ENCODE peak calls at places on chromosomes 4 and X, in nine cellular contexts. I is IMR-90; Z is CD4-positive, CD25-positive, alpha-beta regulatory T cell; F is cardiac muscle cell; T is A549; U is ascending aorta; X is right cardiac atrium; P is transverse colon; H is uterus. R is an unnamed sample. For H3K4me1, the result is how much of the 10 kb centered on the place peaks cover.

GRCh38 chr4:35562831-35563230 is 681.5 kb downstream of the ARAP2 start:
- DNase-seq in U (no peak), T (no peak), F (peak), Z (no peak), X (no peak), P (no peak), I (no peak), H (no peak), R (no peak)

GRCh38 chr4:52574036-52574435 is 85.1 kb downstream of the USP46 start:
- DNase-seq in F (no peak), X (no peak), T (no peak), H (no peak), U (no peak), P (no peak), Z (no peak), I (peak), R (no peak)

GRCh38 chrX:17922303-17922702 is 61.2 kb upstream of the RAI2 start:
- DNase-seq in Z (no peak), I (no peak), F (no peak), H (no peak), T (no peak), P (peak), U (no peak), X (no peak), R (no peak)

GRCh38 chrX:150602743-150603142 is 34.3 kb downstream of the MTM1 start:
- DNase-seq in I (no peak), X (no peak), H (no peak), F (no peak), U (no peak), T (no peak), P (no peak), Z (no peak), R (no peak)

GRCh38 chr4:142088906-142089305 is 452.5 kb downstream of the IL15 start:
- DNase-seq in Z (no peak), U (no peak), P (no peak), T (no peak), H (no peak), F (no peak), I (peak), X (no peak), R (no peak)

GRCh38 chr4:41052287-41052686 is 162.1 kb downstream of the APBB2 start:
- DNase-seq in F (no peak), Z (no peak), X (no peak), T (no peak), U (no peak), H (no peak), P (no peak), I (no peak), R (no peak)

GRCh38 chr4:168654206-168655174 is 157.6 kb downstream of the PALLD start:
- DNase-seq in U (no peak), H (no peak), Z (no peak), X (no peak), F (no peak), I (no peak), P (peak), T (no peak), R (no peak)

GRCh38 chr4:99405433-99406115 is 29.6 kb downstream of the ADH7 start:
- DNase-seq in T (peak), Z (peak), H (peak), X (peak), I (peak), U (no peak), F (peak), P (peak), R (peak)

GRCh38 chrX:45714864-45715263 is 514.2 kb upstream of the DIPK2B start:
- DNase-seq in P (peak), Z (no peak), I (peak), F (no peak), U (peak), X (no peak), H (peak), T (peak), R (no peak)

GRCh38 chrX:32966956-32967355 is 244.4 kb downstream of the DMD start:
- DNase-seq in X (no peak), Z (no peak), H (no peak), T (no peak), U (no peak), I (no peak), P (no peak), F (no peak), R (no peak)

GRCh38 chrX:154435171-154435733 is 1.7 kb upstream of the GDI1 start:
- DNase-seq in U (no peak), X (no peak), I (no peak), H (peak), P (no peak), F (no peak), Z (no peak), T (no peak), R (no peak)

GRCh38 chrX:154436290-154436596 is 711 bp upstream of the GDI1 start:
- DNase-seq in I (no peak), T (no peak), P (no peak), H (no peak), X (no peak), Z (no peak), U (no peak), F (no peak), R (no peak)

GRCh38 chrX:154437971-154438893 is 1.3 kb downstream of the GDI1 start:
- DNase-seq in I (no peak), T (no peak), U (no peak), X (no peak), Z (no peak), P (no peak), F (no peak), H (no peak), R (no peak)

GRCh38 chrX:154436597-154437397 is at the start of gene GDI1:
- DNase-seq in Z (peak), H (no peak), U (no peak), T (peak), P (peak), F (peak), I (peak), X (peak), R (peak)

GRCh38 chrX:154437398-154437752 is 421 bp downstream of the GDI1 start:
- DNase-seq in T (no peak), F (no peak), I (no peak), Z (no peak), P (no peak), H (no peak), U (no peak), X (no peak), R (no peak)
- H3K4me3 ChIP-seq in T (peak), F (peak), I (peak), Z (peak), P (peak), H (peak), U (peak), X (peak), R (peak)

DNA sequence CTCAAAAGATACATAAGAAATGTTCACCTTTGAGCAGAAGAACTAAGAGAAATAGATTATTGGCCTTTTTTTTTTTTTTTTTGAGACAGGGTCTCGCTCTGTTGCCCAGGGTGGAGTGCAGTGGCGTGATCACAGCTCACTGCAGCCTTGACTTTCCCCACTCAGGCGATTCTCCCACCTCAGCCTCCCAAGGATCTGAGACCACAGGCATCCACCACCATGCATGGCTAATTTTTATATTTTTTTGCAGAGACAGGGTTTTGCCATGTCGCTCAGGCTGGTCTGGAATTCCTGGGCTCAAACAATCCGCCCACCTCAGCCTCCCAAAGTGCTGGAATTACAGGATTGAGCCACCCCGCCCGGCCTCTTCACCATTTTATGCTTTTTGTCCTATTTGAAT is 2.9 kb upstream of the TLR6 start:
- DNase-seq in T (no peak), H (no peak), F (no peak), U (no peak), X (no peak), I (no peak), P (no peak), Z (no peak), R (peak)
- H3K27ac ChIP-seq in T (peak), H (no peak), F (no peak), U (no peak), X (no peak), I (no peak), P (no peak), Z (no peak), R (peak)

GRCh38 chr4:113559947-113560346 is 201.6 kb downstream of the CAMK2D start:
- DNase-seq in P (no peak), Z (no peak), I (no peak), U (no peak), H (no peak), X (no peak), T (no peak), F (no peak), R (no peak)
- H3K4me1 ChIP-seq in P (under half), Z (under half), I (under half), U (under half), H (under half), X (under half), T (under half), F (under half), R (under half)

GRCh38 chr4:82376109-82376508 is 2.3 kb upstream of the HNRNPD start:
- DNase-seq in F (no peak), Z (no peak), H (no peak), P (no peak), T (no peak), X (no peak), U (no peak), I (no peak), R (no peak)
- H3K4me3 ChIP-seq in F (no peak), Z (peak), H (no peak), P (no peak), T (no peak), X (no peak), U (no peak), I (no peak), R (no peak)

R was measured in SJCRH30.